ENCODE peak calls at places on chromosomes 4 and X, in five cellular contexts. I, D, H, R and O are unnamed samples.

GRCh38 chr4:101326586-101326985 is 20.7 kb downstream of the PPP3CA start:
- DNase-seq in I (no peak), D (no peak), H (no peak), R (no peak), O (no peak)

GRCh38 chr4:21769404-21770147 is 179.0 kb downstream of the KCNIP4 start:
- DNase-seq in I (no peak), D (peak; percentile 87), H (peak; percentile 49), R (no peak), O (no peak)

GRCh38 chr4:1039493-1040343 is 28.3 kb downstream of the FGFRL1 start:
- DNase-seq in I (no peak), D (no peak), H (peak; percentile 42), R (no peak), O (no peak)

GRCh38 chrX:47272013-47272408 is 39.2 kb downstream of the USP11 start:
- DNase-seq in I (no peak), D (no peak), H (no peak), R (no peak), O (no peak)

GRCh38 chr4:109465065-109465464 is 31.4 kb downstream of the SEC24B start:
- DNase-seq in I (no peak), D (no peak), H (peak; percentile 21), R (no peak), O (no peak)

GRCh38 chr4:53422367-53422766 is 44.9 kb downstream of the FIP1L1 start:
- DNase-seq in I (no peak), D (no peak), H (no peak), R (no peak), O (no peak)

GRCh38 chrX:50158616-50159015 is 42.2 kb downstream of the AKAP4 start:
- DNase-seq in I (no peak), D (no peak), H (no peak), R (no peak), O (no peak)

GRCh38 chr4:72631296-72631695 is 62.3 kb upstream of the ADAMTS3 start:
- DNase-seq in I (no peak), D (peak; percentile 97), H (peak; percentile 91), R (peak; percentile 9), O (no peak)

GRCh38 chr4:105092768-105093167 is 53.9 kb upstream of the TET2 start:
- DNase-seq in I (no peak), D (peak; percentile 84), H (peak; percentile 68), R (no peak), O (no peak)

GRCh38 chr4:170978990-170979389 is 834.2 kb upstream of the GALNTL6 start:
- DNase-seq in I (no peak), D (no peak), H (no peak), R (no peak), O (no peak)

GRCh38 chr4:47774078-47774477 is 63.8 kb downstream of the CORIN start:
- DNase-seq in I (no peak), D (no peak), H (no peak), R (no peak), O (no peak)

GRCh38 chr4:48375651-48376291 is 34.4 kb downstream of the SLAIN2 start:
- DNase-seq in I (no peak), D (peak; percentile 85), H (peak; percentile 91), R (peak; percentile 74), O (no peak)

GRCh38 chr4:46586566-46586965 is 196.6 kb upstream of the GABRA2 start:
- DNase-seq in I (no peak), D (no peak), H (no peak), R (no peak), O (no peak)

GRCh38 chr4:150385606-150386005 is 196.3 kb upstream of the MAB21L2 start:
- DNase-seq in I (no peak), D (peak; percentile 82), H (peak; percentile 96), R (peak; percentile 82), O (no peak)

GRCh38 chr4:41887821-41888699 is 47.2 kb upstream of the TMEM33 start:
- DNase-seq in I (no peak), D (peak; percentile 32), H (peak; percentile 61), R (peak; percentile 4), O (no peak)